ENCODE peak calls at places on chromosomes 11 and 22, in seven cellular contexts. One of them, this sample, is unnamed.

GRCh38 chr11:26551186-26551801 is 20.8 kb downstream of the MUC15 start:
- DNase-seq in neuronal stem cell: no peak
- DNase-seq in NCI-H82: peak
- DNase-seq in hepatocyte: no peak
- DNase-seq in lower leg skin: no peak
- DNase-seq in fibroblast of the aortic adventitia: peak
- DNase-seq in stimulated activated CD4-positive, alpha-beta T cell treated with anti-CD3 and anti-CD28 coated beads, Interleukin-2, amount 100 ng/mL, for 48 hours: no peak
- DNase-seq in this sample: no peak

GRCh38 chr11:1656061-1656441 is 26.5 kb downstream of the KRTAP5-5 start:
- DNase-seq in NCI-H82: no peak
- DNase-seq in stimulated activated CD4-positive, alpha-beta T cell treated with anti-CD3 and anti-CD28 coated beads, Interleukin-2, amount 100 ng/mL, for 48 hours: no peak
- DNase-seq in lower leg skin: peak
- DNase-seq in fibroblast of the aortic adventitia: no peak
- DNase-seq in neuronal stem cell: no peak
- DNase-seq in hepatocyte: no peak
- DNase-seq in this sample: no peak

GRCh38 chr11:218815-219593 is 11.5 kb downstream of the RIC8A start:
- DNase-seq in lower leg skin: peak
- DNase-seq in stimulated activated CD4-positive, alpha-beta T cell treated with anti-CD3 and anti-CD28 coated beads, Interleukin-2, amount 100 ng/mL, for 48 hours: no peak
- DNase-seq in fibroblast of the aortic adventitia: no peak
- DNase-seq in NCI-H82: no peak
- DNase-seq in neuronal stem cell: no peak
- DNase-seq in hepatocyte: no peak
- DNase-seq in this sample: no peak

GRCh38 chr22:44719586-44720368 is 17.8 kb downstream of the PRR5 start:
- DNase-seq in NCI-H82: peak
- DNase-seq in hepatocyte: peak
- DNase-seq in lower leg skin: no peak
- DNase-seq in fibroblast of the aortic adventitia: no peak
- DNase-seq in neuronal stem cell: no peak
- DNase-seq in stimulated activated CD4-positive, alpha-beta T cell treated with anti-CD3 and anti-CD28 coated beads, Interleukin-2, amount 100 ng/mL, for 48 hours: no peak
- DNase-seq in this sample: no peak

GRCh38 chr22:29011200-29011867 is 50.3 kb downstream of the C22orf31 start:
- DNase-seq in lower leg skin: no peak
- DNase-seq in NCI-H82: no peak
- DNase-seq in neuronal stem cell: peak
- DNase-seq in fibroblast of the aortic adventitia: no peak
- DNase-seq in hepatocyte: no peak
- DNase-seq in stimulated activated CD4-positive, alpha-beta T cell treated with anti-CD3 and anti-CD28 coated beads, Interleukin-2, amount 100 ng/mL, for 48 hours: no peak
- DNase-seq in this sample: peak

GRCh38 chr22:26357813-26358212 is 71.2 kb upstream of the ASPHD2 start:
- DNase-seq in hepatocyte: no peak
- DNase-seq in stimulated activated CD4-positive, alpha-beta T cell treated with anti-CD3 and anti-CD28 coated beads, Interleukin-2, amount 100 ng/mL, for 48 hours: no peak
- DNase-seq in lower leg skin: no peak
- DNase-seq in NCI-H82: no peak
- DNase-seq in fibroblast of the aortic adventitia: no peak
- DNase-seq in neuronal stem cell: no peak
- DNase-seq in this sample: no peak

GRCh38 chr22:30159561-30160353 is 79.5 kb downstream of the HORMAD2 start:
- DNase-seq in hepatocyte: peak
- DNase-seq in fibroblast of the aortic adventitia: peak
- DNase-seq in NCI-H82: no peak
- DNase-seq in stimulated activated CD4-positive, alpha-beta T cell treated with anti-CD3 and anti-CD28 coated beads, Interleukin-2, amount 100 ng/mL, for 48 hours: no peak
- DNase-seq in lower leg skin: no peak
- DNase-seq in neuronal stem cell: no peak
- DNase-seq in this sample: no peak

GRCh38 chr11:2533642-2534115 is 88.9 kb downstream of the KCNQ1 start:
- DNase-seq in neuronal stem cell: peak
- DNase-seq in fibroblast of the aortic adventitia: peak
- DNase-seq in stimulated activated CD4-positive, alpha-beta T cell treated with anti-CD3 and anti-CD28 coated beads, Interleukin-2, amount 100 ng/mL, for 48 hours: no peak
- DNase-seq in NCI-H82: peak
- DNase-seq in lower leg skin: peak
- DNase-seq in hepatocyte: peak
- DNase-seq in this sample: no peak

GRCh38 chr11:32538804-32539203 is 44.8 kb upstream of the EIF3M start:
- DNase-seq in NCI-H82: no peak
- DNase-seq in lower leg skin: no peak
- DNase-seq in neuronal stem cell: no peak
- DNase-seq in stimulated activated CD4-positive, alpha-beta T cell treated with anti-CD3 and anti-CD28 coated beads, Interleukin-2, amount 100 ng/mL, for 48 hours: no peak
- DNase-seq in fibroblast of the aortic adventitia: no peak
- DNase-seq in hepatocyte: no peak
- DNase-seq in this sample: no peak

GRCh38 chr11:82996966-82997606 is 74.6 kb downstream of the RAB30 start:
- DNase-seq in stimulated activated CD4-positive, alpha-beta T cell treated with anti-CD3 and anti-CD28 coated beads, Interleukin-2, amount 100 ng/mL, for 48 hours: no peak
- DNase-seq in neuronal stem cell: no peak
- DNase-seq in NCI-H82: no peak
- DNase-seq in hepatocyte: peak
- DNase-seq in lower leg skin: no peak
- DNase-seq in fibroblast of the aortic adventitia: no peak
- DNase-seq in this sample: no peak

GRCh38 chr22:39212721-39213376 is 31.9 kb downstream of the PDGFB start:
- DNase-seq in neuronal stem cell: no peak
- DNase-seq in lower leg skin: peak
- DNase-seq in hepatocyte: no peak
- DNase-seq in NCI-H82: no peak
- DNase-seq in fibroblast of the aortic adventitia: peak
- DNase-seq in stimulated activated CD4-positive, alpha-beta T cell treated with anti-CD3 and anti-CD28 coated beads, Interleukin-2, amount 100 ng/mL, for 48 hours: no peak
- DNase-seq in this sample: no peak

GRCh38 chr11:118272001-118272400 is 7.9 kb upstream of the MPZL2 start:
- DNase-seq in fibroblast of the aortic adventitia: no peak
- DNase-seq in lower leg skin: no peak
- DNase-seq in stimulated activated CD4-positive, alpha-beta T cell treated with anti-CD3 and anti-CD28 coated beads, Interleukin-2, amount 100 ng/mL, for 48 hours: no peak
- DNase-seq in neuronal stem cell: no peak
- DNase-seq in hepatocyte: no peak
- DNase-seq in NCI-H82: no peak
- DNase-seq in this sample: no peak

GRCh38 chr11:18761741-18762140 is 29.9 kb downstream of the PTPN5 start:
- DNase-seq in hepatocyte: no peak
- DNase-seq in lower leg skin: no peak
- DNase-seq in fibroblast of the aortic adventitia: no peak
- DNase-seq in stimulated activated CD4-positive, alpha-beta T cell treated with anti-CD3 and anti-CD28 coated beads, Interleukin-2, amount 100 ng/mL, for 48 hours: no peak
- DNase-seq in neuronal stem cell: no peak
- DNase-seq in NCI-H82: no peak
- DNase-seq in this sample: no peak

GRCh38 chr11:72735495-72736027 is 16.6 kb downstream of the ARAP1 start:
- DNase-seq in fibroblast of the aortic adventitia: peak
- DNase-seq in NCI-H82: no peak
- DNase-seq in hepatocyte: peak
- DNase-seq in lower leg skin: no peak
- DNase-seq in neuronal stem cell: no peak
- DNase-seq in stimulated activated CD4-positive, alpha-beta T cell treated with anti-CD3 and anti-CD28 coated beads, Interleukin-2, amount 100 ng/mL, for 48 hours: no peak
- DNase-seq in this sample: no peak

GRCh38 chr11:70670684-70671034 is 272.3 kb downstream of the CTTN start:
- DNase-seq in lower leg skin: no peak
- DNase-seq in hepatocyte: no peak
- DNase-seq in neuronal stem cell: no peak
- DNase-seq in fibroblast of the aortic adventitia: no peak
- DNase-seq in stimulated activated CD4-positive, alpha-beta T cell treated with anti-CD3 and anti-CD28 coated beads, Interleukin-2, amount 100 ng/mL, for 48 hours: no peak
- DNase-seq in NCI-H82: no peak
- DNase-seq in this sample: no peak

GRCh38 chr22:33051960-33052839 is 6.0 kb downstream of the SYN3 start:
- DNase-seq in fibroblast of the aortic adventitia: no peak
- DNase-seq in neuronal stem cell: no peak
- DNase-seq in hepatocyte: no peak
- DNase-seq in NCI-H82: peak
- DNase-seq in lower leg skin: peak
- DNase-seq in stimulated activated CD4-positive, alpha-beta T cell treated with anti-CD3 and anti-CD28 coated beads, Interleukin-2, amount 100 ng/mL, for 48 hours: no peak
- DNase-seq in this sample: no peak

GRCh38 chr11:8531312-8531711 is 62.7 kb downstream of the STK33 start:
- DNase-seq in neuronal stem cell: no peak
- DNase-seq in fibroblast of the aortic adventitia: no peak
- DNase-seq in lower leg skin: no peak
- DNase-seq in stimulated activated CD4-positive, alpha-beta T cell treated with anti-CD3 and anti-CD28 coated beads, Interleukin-2, amount 100 ng/mL, for 48 hours: no peak
- DNase-seq in NCI-H82: peak
- DNase-seq in hepatocyte: peak
- DNase-seq in this sample: no peak

GRCh38 chr11:123601136-123601535 is 53.3 kb downstream of the SCN3B start:
- DNase-seq in lower leg skin: no peak
- DNase-seq in NCI-H82: no peak
- DNase-seq in fibroblast of the aortic adventitia: peak
- DNase-seq in stimulated activated CD4-positive, alpha-beta T cell treated with anti-CD3 and anti-CD28 coated beads, Interleukin-2, amount 100 ng/mL, for 48 hours: no peak
- DNase-seq in neuronal stem cell: no peak
- DNase-seq in hepatocyte: no peak
- DNase-seq in this sample: no peak

GRCh38 chr11:12542186-12542935 is 131.9 kb upstream of the TEAD1 start:
- DNase-seq in neuronal stem cell: no peak
- DNase-seq in hepatocyte: no peak
- DNase-seq in NCI-H82: no peak
- DNase-seq in stimulated activated CD4-positive, alpha-beta T cell treated with anti-CD3 and anti-CD28 coated beads, Interleukin-2, amount 100 ng/mL, for 48 hours: no peak
- DNase-seq in fibroblast of the aortic adventitia: no peak
- DNase-seq in lower leg skin: peak
- DNase-seq in this sample: no peak

GRCh38 chr11:6205366-6205765 is at the start of gene C11orf42:
- DNase-seq in lower leg skin: no peak
- DNase-seq in stimulated activated CD4-positive, alpha-beta T cell treated with anti-CD3 and anti-CD28 coated beads, Interleukin-2, amount 100 ng/mL, for 48 hours: no peak
- DNase-seq in NCI-H82: no peak
- DNase-seq in neuronal stem cell: no peak
- DNase-seq in hepatocyte: no peak
- DNase-seq in fibroblast of the aortic adventitia: no peak
- DNase-seq in this sample: no peak

GRCh38 chr11:72225411-72225951 is 914 bp downstream of the INPPL1 start:
- DNase-seq in NCI-H82: no peak
- DNase-seq in hepatocyte: peak
- DNase-seq in neuronal stem cell: no peak
- DNase-seq in lower leg skin: peak
- DNase-seq in fibroblast of the aortic adventitia: no peak
- DNase-seq in stimulated activated CD4-positive, alpha-beta T cell treated with anti-CD3 and anti-CD28 coated beads, Interleukin-2, amount 100 ng/mL, for 48 hours: no peak
- DNase-seq in this sample: no peak

GRCh38 chr11:111018571-111018970 is 227.0 kb upstream of the POU2AF2 start:
- DNase-seq in stimulated activated CD4-positive, alpha-beta T cell treated with anti-CD3 and anti-CD28 coated beads, Interleukin-2, amount 100 ng/mL, for 48 hours: no peak
- DNase-seq in NCI-H82: no peak
- DNase-seq in fibroblast of the aortic adventitia: peak
- DNase-seq in lower leg skin: no peak
- DNase-seq in neuronal stem cell: no peak
- DNase-seq in hepatocyte: no peak
- DNase-seq in this sample: no peak

GRCh38 chr22:43006016-43006505 is 8.9 kb downstream of the PACSIN2 start:
- DNase-seq in stimulated activated CD4-positive, alpha-beta T cell treated with anti-CD3 and anti-CD28 coated beads, Interleukin-2, amount 100 ng/mL, for 48 hours: no peak
- DNase-seq in lower leg skin: no peak
- DNase-seq in hepatocyte: no peak
- DNase-seq in fibroblast of the aortic adventitia: no peak
- DNase-seq in NCI-H82: no peak
- DNase-seq in neuronal stem cell: no peak
- DNase-seq in this sample: no peak